ENCODE peak calls at places on chromosomes 13 and 19, in nine cellular contexts. One of them, this sample, is unnamed.

GRCh38 chr13:100235311-100235901 is 146.5 kb downstream of the PCCA start:
- DNase-seq in heart right ventricle: peak
- DNase-seq in GM13976: peak
- DNase-seq in NCI-H345: peak
- DNase-seq in CD8-positive, alpha-beta memory T cell: peak
- DNase-seq in central memory CD8-positive, alpha-beta T cell: no peak
- DNase-seq in stimulated activated CD4-positive, alpha-beta T cell treated with anti-CD3 and anti-CD28 coated beads, TNF-alpha, amount 100 ng/mL, for 4 hours: no peak
- DNase-seq in kidney glomerular epithelial cell: peak
- DNase-seq in omental fat pad: no peak
- DNase-seq in this sample: peak

GRCh38 chr19:38714354-38714778 is 29.9 kb downstream of the CAPN12 start:
- DNase-seq in GM13976: no peak
- DNase-seq in NCI-H345: no peak
- DNase-seq in CD8-positive, alpha-beta memory T cell: no peak
- DNase-seq in stimulated activated CD4-positive, alpha-beta T cell treated with anti-CD3 and anti-CD28 coated beads, TNF-alpha, amount 100 ng/mL, for 4 hours: no peak
- DNase-seq in heart right ventricle: peak
- DNase-seq in central memory CD8-positive, alpha-beta T cell: no peak
- DNase-seq in omental fat pad: no peak
- DNase-seq in kidney glomerular epithelial cell: no peak
- DNase-seq in this sample: no peak

GRCh38 chr19:15284896-15285295 is 47.4 kb downstream of the BRD4 start:
- DNase-seq in GM13976: no peak
- DNase-seq in heart right ventricle: no peak
- DNase-seq in omental fat pad: no peak
- DNase-seq in CD8-positive, alpha-beta memory T cell: no peak
- DNase-seq in central memory CD8-positive, alpha-beta T cell: no peak
- DNase-seq in stimulated activated CD4-positive, alpha-beta T cell treated with anti-CD3 and anti-CD28 coated beads, TNF-alpha, amount 100 ng/mL, for 4 hours: no peak
- DNase-seq in kidney glomerular epithelial cell: no peak
- DNase-seq in NCI-H345: no peak
- DNase-seq in this sample: no peak

GRCh38 chr19:29528350-29528945 is 2.7 kb downstream of the VSTM2B start:
- DNase-seq in NCI-H345: no peak
- DNase-seq in omental fat pad: peak
- DNase-seq in central memory CD8-positive, alpha-beta T cell: peak
- DNase-seq in heart right ventricle: peak
- DNase-seq in stimulated activated CD4-positive, alpha-beta T cell treated with anti-CD3 and anti-CD28 coated beads, TNF-alpha, amount 100 ng/mL, for 4 hours: peak
- DNase-seq in kidney glomerular epithelial cell: peak
- DNase-seq in GM13976: peak
- DNase-seq in CD8-positive, alpha-beta memory T cell: peak
- DNase-seq in this sample: peak

GRCh38 chr19:38516802-38517201 is 83.3 kb downstream of the RYR1 start:
- DNase-seq in kidney glomerular epithelial cell: no peak
- DNase-seq in GM13976: no peak
- DNase-seq in NCI-H345: no peak
- DNase-seq in stimulated activated CD4-positive, alpha-beta T cell treated with anti-CD3 and anti-CD28 coated beads, TNF-alpha, amount 100 ng/mL, for 4 hours: no peak
- DNase-seq in central memory CD8-positive, alpha-beta T cell: no peak
- DNase-seq in omental fat pad: no peak
- DNase-seq in CD8-positive, alpha-beta memory T cell: no peak
- DNase-seq in heart right ventricle: no peak
- DNase-seq in this sample: no peak

GRCh38 chr19:42445948-42446347 is 3.2 kb upstream of the CXCL17 start:
- DNase-seq in stimulated activated CD4-positive, alpha-beta T cell treated with anti-CD3 and anti-CD28 coated beads, TNF-alpha, amount 100 ng/mL, for 4 hours: no peak
- DNase-seq in CD8-positive, alpha-beta memory T cell: no peak
- DNase-seq in kidney glomerular epithelial cell: no peak
- DNase-seq in NCI-H345: no peak
- DNase-seq in omental fat pad: no peak
- DNase-seq in central memory CD8-positive, alpha-beta T cell: no peak
- DNase-seq in heart right ventricle: no peak
- DNase-seq in GM13976: no peak
- DNase-seq in this sample: no peak

GRCh38 chr13:59182241-59182640 is 981.5 kb downstream of the DIAPH3 start:
- DNase-seq in central memory CD8-positive, alpha-beta T cell: no peak
- DNase-seq in omental fat pad: no peak
- DNase-seq in kidney glomerular epithelial cell: no peak
- DNase-seq in stimulated activated CD4-positive, alpha-beta T cell treated with anti-CD3 and anti-CD28 coated beads, TNF-alpha, amount 100 ng/mL, for 4 hours: no peak
- DNase-seq in GM13976: no peak
- DNase-seq in NCI-H345: no peak
- DNase-seq in CD8-positive, alpha-beta memory T cell: no peak
- DNase-seq in heart right ventricle: no peak
- DNase-seq in this sample: no peak

GRCh38 chr13:32075150-32075851 is 43.7 kb downstream of the FRY start:
- DNase-seq in omental fat pad: no peak
- DNase-seq in CD8-positive, alpha-beta memory T cell: no peak
- DNase-seq in stimulated activated CD4-positive, alpha-beta T cell treated with anti-CD3 and anti-CD28 coated beads, TNF-alpha, amount 100 ng/mL, for 4 hours: no peak
- DNase-seq in kidney glomerular epithelial cell: no peak
- DNase-seq in NCI-H345: no peak
- DNase-seq in heart right ventricle: no peak
- DNase-seq in GM13976: no peak
- DNase-seq in central memory CD8-positive, alpha-beta T cell: no peak
- DNase-seq in this sample: no peak

This sample was measured in fibroblast of mammary gland.